ENCODE peak calls at places on chromosomes 5 and 9, in six cellular contexts. Y is fibroblast of lung; U is mesothelial cell of epicardium; I is stimulated activated CD8-positive, alpha-beta memory T cell treated with anti-CD3 and anti-CD28 coated beads, Interleukin-15, amount 100 ng/mL, for 4 hours; R is HuH-7.5; G is astrocyte of the spinal cord. S is an unnamed sample.

GRCh38 chr5:175828676-175829075 is 42.7 kb upstream of the CPLX2 start:
- DNase-seq in Y (no peak), U (no peak), I (no peak), R (no peak), G (no peak), S (no peak)

GRCh38 chr5:89307972-89308371 is 425.0 kb upstream of the MEF2C start:
- DNase-seq in Y (no peak), U (no peak), I (no peak), R (no peak), G (no peak), S (no peak)

GRCh38 chr5:10227396-10227795 is 22.3 kb downstream of the ATPSCKMT start:
- DNase-seq in Y (peak), U (no peak), I (no peak), R (no peak), G (peak), S (no peak)

GRCh38 chr5:43000198-43000840 is 39.8 kb downstream of the ANXA2R start:
- DNase-seq in Y (peak), U (peak), I (no peak), R (no peak), G (peak), S (no peak)

GRCh38 chr9:70873506-70873905 is 247.9 kb downstream of the TRPM3 start:
- DNase-seq in Y (no peak), U (no peak), I (no peak), R (no peak), G (no peak), S (no peak)

GRCh38 chr5:106545325-106545724 is 1125.4 kb downstream of the EFNA5 start:
- DNase-seq in Y (peak), U (no peak), I (no peak), R (no peak), G (peak), S (no peak)

GRCh38 chr9:121285835-121286687 is 18.1 kb downstream of the GSN start:
- DNase-seq in Y (peak), U (no peak), I (no peak), R (no peak), G (peak), S (no peak)

GRCh38 chr9:133528887-133529262 is 4.1 kb upstream of the MYMK start:
- DNase-seq in Y (no peak), U (no peak), I (no peak), R (no peak), G (no peak), S (no peak)

GRCh38 chr9:87070331-87070730 is 123.0 kb upstream of the GAS1 start:
- DNase-seq in Y (no peak), U (no peak), I (no peak), R (no peak), G (no peak), S (no peak)

GRCh38 chr9:89422151-89422918 is 75.6 kb downstream of the SEMA4D start:
- DNase-seq in Y (peak), U (no peak), I (peak), R (no peak), G (peak), S (peak)

GRCh38 chr9:31776471-31776870 is 608.0 kb upstream of the ACO1 start:
- DNase-seq in Y (no peak), U (no peak), I (no peak), R (no peak), G (peak), S (no peak)

GRCh38 chr9:121836382-121836885 is 185.0 kb downstream of the DAB2IP start:
- DNase-seq in Y (no peak), U (peak), I (no peak), R (no peak), G (no peak), S (no peak)

GRCh38 chr9:126723807-126724172 is 81.0 kb upstream of the ZBTB43 start:
- DNase-seq in Y (peak), U (no peak), I (no peak), R (no peak), G (no peak), S (no peak)

GRCh38 chr5:63255609-63256008 is 677.0 kb downstream of the LRRC70 start:
- DNase-seq in Y (no peak), U (no peak), I (no peak), R (no peak), G (no peak), S (no peak)

GRCh38 chr5:13913962-13914361 is 30.5 kb downstream of the DNAH5 start:
- DNase-seq in Y (no peak), U (no peak), I (no peak), R (no peak), G (no peak), S (no peak)

GRCh38 chr9:98867109-98867433 is 59.6 kb downstream of the GALNT12 start:
- DNase-seq in Y (no peak), U (no peak), I (no peak), R (no peak), G (no peak), S (no peak)

GRCh38 chr9:32010322-32010721 is 374.1 kb upstream of the ACO1 start:
- DNase-seq in Y (no peak), U (no peak), I (no peak), R (no peak), G (no peak), S (no peak)

GRCh38 chr5:122192883-122193496 is 63.6 kb downstream of the ZNF474 start:
- DNase-seq in Y (peak), U (no peak), I (no peak), R (no peak), G (peak), S (no peak)

S was measured in GM04503.